ENCODE peak calls at places on chromosome 13, in eight cellular contexts. Q is CD4-positive, alpha-beta T cell; L is T47D; M is RCC 7860; N is ascending aorta; F is glutamatergic neuron; Y is foreskin keratinocyte; S is left ventricle myocardium inferior. C is an unnamed sample.
A peak's percentile ranks its signal among the peaks of the same experiment; 100 is the strongest.

GRCh38 chr13:66888698-66889097 is 341.4 kb downstream of the PCDH9 start:
- DNase-seq in F (no peak), N (no peak), L (no peak), M (no peak), S (no peak), Q (no peak), Y (no peak), C (no peak)

GRCh38 chr13:34002141-34002540 is 184.2 kb downstream of the RFC3 start:
- DNase-seq in N (no peak), L (no peak), F (no peak), Q (no peak), S (no peak), M (no peak), Y (peak; percentile 25), C (no peak)

GRCh38 chr13:23851106-23851505 is 38.1 kb downstream of the MIPEP start:
- DNase-seq in L (no peak), N (no peak), Y (no peak), F (no peak), Q (no peak), M (no peak), S (no peak), C (no peak)

GRCh38 chr13:28582225-28582891 is 76.6 kb upstream of the POMP start:
- DNase-seq in N (no peak), M (peak; percentile 23), Q (no peak), F (peak; percentile 50), L (no peak), S (no peak), Y (no peak), C (no peak)

GRCh38 chr13:57630661-57631606 is 610 bp upstream of the PCDH17 start:
- DNase-seq in F (peak; percentile 37), L (peak; percentile 23), Q (no peak), Y (peak; percentile 45), N (peak; percentile 57), S (no peak), M (no peak), C (no peak)

GRCh38 chr13:68727788-68728187 is 1379.8 kb upstream of the ATXN8OS start:
- DNase-seq in Y (no peak), L (no peak), S (no peak), Q (no peak), M (no peak), F (no peak), N (no peak), C (no peak)

GRCh38 chr13:47298506-47298905 is 401.7 kb upstream of the HTR2A start:
- DNase-seq in N (no peak), L (no peak), F (no peak), Y (no peak), Q (no peak), M (no peak), S (no peak), C (no peak)

GRCh38 chr13:27172495-27172842 is 858 bp upstream of the USP12 start:
- DNase-seq in S (no peak), Y (no peak), Q (no peak), N (no peak), M (no peak), L (no peak), F (no peak), C (no peak)

GRCh38 chr13:79457948-79458347 is 23.0 kb upstream of the NDFIP2 start:
- DNase-seq in Y (peak; percentile 47), L (no peak), S (no peak), F (no peak), N (no peak), M (peak; percentile 11), Q (no peak), C (no peak)

GRCh38 chr13:26184791-26185250 is 37.3 kb downstream of the RNF6 start:
- DNase-seq in M (peak; percentile 34), Q (peak; percentile 62), F (peak; percentile 72), Y (no peak), S (peak; percentile 38), L (peak; percentile 77), N (peak; percentile 70), C (peak; percentile 54)

GRCh38 chr13:111007209-111007608 is 92.3 kb upstream of the ANKRD10 start:
- DNase-seq in N (no peak), F (no peak), Q (no peak), Y (no peak), M (no peak), S (no peak), L (no peak), C (no peak)

GRCh38 chr13:93248627-93249047 is 22.0 kb downstream of the GPC6 start:
- DNase-seq in M (peak; percentile 83), Y (no peak), N (peak; percentile 75), Q (no peak), S (no peak), F (peak; percentile 74), L (peak; percentile 85), C (peak; percentile 61)

GRCh38 chr13:108957369-108958012 is 328.1 kb downstream of the MYO16 start:
- DNase-seq in M (peak; percentile 76), Y (peak; percentile 94), L (no peak), F (no peak), N (no peak), Q (no peak), S (no peak), C (no peak)

GRCh38 chr13:79779761-79780160 is 298.8 kb downstream of the NDFIP2 start:
- DNase-seq in F (no peak), S (no peak), L (no peak), Q (no peak), N (peak; percentile 64), Y (peak; percentile 44), M (no peak), C (no peak)

GRCh38 chr13:42477588-42478190 is 96.3 kb upstream of the TNFSF11 start:
- DNase-seq in F (no peak), N (no peak), S (peak; percentile 18), M (no peak), Y (no peak), Q (no peak), L (no peak), C (no peak)

GRCh38 chr13:34420975-34421719 is 520.9 kb upstream of the NBEA start:
- DNase-seq in M (no peak), F (no peak), Y (no peak), S (no peak), Q (no peak), L (no peak), N (no peak), C (no peak)

GRCh38 chr13:79724348-79725103 is 243.6 kb downstream of the NDFIP2 start:
- DNase-seq in M (no peak), S (no peak), F (no peak), L (no peak), N (no peak), Y (peak; percentile 44), Q (no peak), C (no peak)

GRCh38 chr13:77143325-77143907 is 116.5 kb upstream of the FBXL3 start:
- DNase-seq in N (no peak), Q (no peak), L (peak; percentile 84), M (no peak), Y (peak; percentile 32), F (no peak), S (no peak), C (no peak)

GRCh38 chr13:49641810-49642291 is 13.5 kb downstream of the ARL11 start:
- DNase-seq in Q (no peak), M (no peak), L (peak; percentile 38), F (no peak), S (peak; percentile 46), Y (peak; percentile 61), N (peak; percentile 74), C (no peak)

GRCh38 chr13:48278806-48279205 is 24.7 kb upstream of the RB1 start:
- DNase-seq in N (no peak), L (no peak), F (no peak), Q (no peak), Y (no peak), M (no peak), S (no peak), C (no peak)

GRCh38 chr13:102900193-102900608 is 54.4 kb downstream of the ERCC5 start:
- DNase-seq in N (no peak), S (no peak), Q (no peak), F (no peak), L (no peak), Y (no peak), M (no peak), C (no peak)

GRCh38 chr13:99796175-99796819 is 175.3 kb downstream of the ZIC5 start:
- DNase-seq in N (no peak), Q (no peak), L (peak; percentile 80), F (no peak), Y (no peak), S (no peak), M (peak; percentile 14), C (peak; percentile 72)

GRCh38 chr13:27339299-27339698 is 68.7 kb downstream of the RASL11A start:
- DNase-seq in Q (peak; percentile 39), S (no peak), Y (peak; percentile 19), F (peak; percentile 58), L (peak; percentile 68), M (peak; percentile 12), N (no peak), C (peak; percentile 75)

GRCh38 chr13:36328821-36329220 is 17.4 kb downstream of the SPART start:
- DNase-seq in N (no peak), Y (no peak), M (no peak), S (no peak), F (no peak), Q (no peak), L (no peak), C (no peak)

GRCh38 chr13:110275931-110276552 is 30.9 kb downstream of the COL4A1 start:
- DNase-seq in Y (no peak), Q (no peak), L (no peak), F (no peak), S (peak; percentile 76), M (no peak), N (peak; percentile 60), C (no peak)

C was measured in WTC11.